ENCODE peak calls at places on chromosomes 4 and X, in eight cellular contexts. One of them, this sample, is unnamed.

GRCh38 chrX:109535578-109535977 is 1.1 kb upstream of the NXT2 start:
- DNase-seq in endodermal cell: no peak
- DNase-seq in GM23338: no peak
- DNase-seq in left ventricle myocardium inferior: no peak
- DNase-seq in choroid plexus epithelial cell: no peak
- DNase-seq in neural progenitor cell: no peak
- DNase-seq in AG09309: no peak
- DNase-seq in fibroblast of villous mesenchyme: no peak
- DNase-seq in this sample: no peak

GRCh38 chr4:186840771-186841301 is 117.2 kb upstream of the FAT1 start:
- DNase-seq in endodermal cell: no peak
- DNase-seq in GM23338: no peak
- DNase-seq in left ventricle myocardium inferior: no peak
- DNase-seq in choroid plexus epithelial cell: no peak
- DNase-seq in neural progenitor cell: no peak
- DNase-seq in AG09309: no peak
- DNase-seq in fibroblast of villous mesenchyme: no peak
- DNase-seq in this sample: no peak

GRCh38 chr4:148514041-148514440 is 71.8 kb upstream of the NR3C2 start:
- DNase-seq in endodermal cell: no peak
- DNase-seq in GM23338: no peak
- DNase-seq in left ventricle myocardium inferior: no peak
- DNase-seq in choroid plexus epithelial cell: no peak
- DNase-seq in neural progenitor cell: no peak
- DNase-seq in AG09309: no peak
- DNase-seq in fibroblast of villous mesenchyme: no peak
- DNase-seq in this sample: no peak

GRCh38 chr4:25654031-25654970 is 1.4 kb upstream of the SLC34A2 start:
- DNase-seq in endodermal cell: no peak
- DNase-seq in GM23338: peak
- DNase-seq in left ventricle myocardium inferior: no peak
- DNase-seq in choroid plexus epithelial cell: peak
- DNase-seq in neural progenitor cell: peak
- DNase-seq in AG09309: no peak
- DNase-seq in fibroblast of villous mesenchyme: no peak
- DNase-seq in this sample: no peak

GRCh38 chrX:153392642-153393321 is 8.4 kb downstream of the PNMA6E start:
- DNase-seq in endodermal cell: peak
- DNase-seq in GM23338: no peak
- DNase-seq in left ventricle myocardium inferior: no peak
- DNase-seq in choroid plexus epithelial cell: no peak
- DNase-seq in neural progenitor cell: no peak
- DNase-seq in AG09309: no peak
- DNase-seq in fibroblast of villous mesenchyme: no peak
- DNase-seq in this sample: no peak

GRCh38 chrX:9578083-9578779 is 113.4 kb downstream of the TBL1X start:
- DNase-seq in endodermal cell: no peak
- DNase-seq in GM23338: no peak
- DNase-seq in left ventricle myocardium inferior: no peak
- DNase-seq in choroid plexus epithelial cell: no peak
- DNase-seq in neural progenitor cell: no peak
- DNase-seq in AG09309: no peak
- DNase-seq in fibroblast of villous mesenchyme: peak
- DNase-seq in this sample: no peak

GRCh38 chr4:3749081-3749480 is 17.1 kb upstream of the ADRA2C start:
- DNase-seq in endodermal cell: no peak
- DNase-seq in GM23338: no peak
- DNase-seq in left ventricle myocardium inferior: no peak
- DNase-seq in choroid plexus epithelial cell: no peak
- DNase-seq in neural progenitor cell: no peak
- DNase-seq in AG09309: no peak
- DNase-seq in fibroblast of villous mesenchyme: no peak
- DNase-seq in this sample: no peak

GRCh38 chr4:118351851-118352827 is 664 bp downstream of the PRSS12 start:
- DNase-seq in endodermal cell: peak
- DNase-seq in GM23338: peak
- DNase-seq in left ventricle myocardium inferior: no peak
- DNase-seq in choroid plexus epithelial cell: peak
- DNase-seq in neural progenitor cell: peak
- DNase-seq in AG09309: no peak
- DNase-seq in fibroblast of villous mesenchyme: no peak
- DNase-seq in this sample: no peak

GRCh38 chr4:78560296-78560963 is 8.9 kb downstream of the ANXA3 start:
- DNase-seq in endodermal cell: no peak
- DNase-seq in GM23338: no peak
- DNase-seq in left ventricle myocardium inferior: no peak
- DNase-seq in choroid plexus epithelial cell: peak
- DNase-seq in neural progenitor cell: no peak
- DNase-seq in AG09309: no peak
- DNase-seq in fibroblast of villous mesenchyme: peak
- DNase-seq in this sample: peak

GRCh38 chrX:63747331-63747730 is 37.7 kb downstream of the ARHGEF9 start:
- DNase-seq in endodermal cell: no peak
- DNase-seq in GM23338: no peak
- DNase-seq in left ventricle myocardium inferior: no peak
- DNase-seq in choroid plexus epithelial cell: peak
- DNase-seq in neural progenitor cell: no peak
- DNase-seq in AG09309: peak
- DNase-seq in fibroblast of villous mesenchyme: peak
- DNase-seq in this sample: peak

GRCh38 chr4:80011636-80012236 is 61.3 kb downstream of the ANTXR2 start:
- DNase-seq in endodermal cell: no peak
- DNase-seq in GM23338: no peak
- DNase-seq in left ventricle myocardium inferior: no peak
- DNase-seq in choroid plexus epithelial cell: peak
- DNase-seq in neural progenitor cell: no peak
- DNase-seq in AG09309: peak
- DNase-seq in fibroblast of villous mesenchyme: peak
- DNase-seq in this sample: peak

GRCh38 chr4:155694100-155694785 is 27.6 kb downstream of the GUCY1A1 start:
- DNase-seq in endodermal cell: no peak
- DNase-seq in GM23338: no peak
- DNase-seq in left ventricle myocardium inferior: no peak
- DNase-seq in choroid plexus epithelial cell: no peak
- DNase-seq in neural progenitor cell: no peak
- DNase-seq in AG09309: no peak
- DNase-seq in fibroblast of villous mesenchyme: no peak
- DNase-seq in this sample: no peak

GRCh38 chr4:96809563-96809962 is 969.7 kb downstream of the PDHA2 start:
- DNase-seq in endodermal cell: no peak
- DNase-seq in GM23338: no peak
- DNase-seq in left ventricle myocardium inferior: no peak
- DNase-seq in choroid plexus epithelial cell: no peak
- DNase-seq in neural progenitor cell: no peak
- DNase-seq in AG09309: no peak
- DNase-seq in fibroblast of villous mesenchyme: no peak
- DNase-seq in this sample: no peak

GRCh38 chr4:5821665-5822358 is 71.1 kb downstream of the CRMP1 start:
- DNase-seq in endodermal cell: peak
- DNase-seq in GM23338: peak
- DNase-seq in left ventricle myocardium inferior: no peak
- DNase-seq in choroid plexus epithelial cell: no peak
- DNase-seq in neural progenitor cell: peak
- DNase-seq in AG09309: no peak
- DNase-seq in fibroblast of villous mesenchyme: no peak
- DNase-seq in this sample: no peak

GRCh38 chr4:123631699-123632098 is 235.1 kb downstream of the SPRY1 start:
- DNase-seq in endodermal cell: no peak
- DNase-seq in GM23338: no peak
- DNase-seq in left ventricle myocardium inferior: no peak
- DNase-seq in choroid plexus epithelial cell: no peak
- DNase-seq in neural progenitor cell: no peak
- DNase-seq in AG09309: no peak
- DNase-seq in fibroblast of villous mesenchyme: peak
- DNase-seq in this sample: peak

GRCh38 chr4:125520258-125520990 is 205.7 kb downstream of the FAT4 start:
- DNase-seq in endodermal cell: no peak
- DNase-seq in GM23338: no peak
- DNase-seq in left ventricle myocardium inferior: no peak
- DNase-seq in choroid plexus epithelial cell: peak
- DNase-seq in neural progenitor cell: no peak
- DNase-seq in AG09309: no peak
- DNase-seq in fibroblast of villous mesenchyme: peak
- DNase-seq in this sample: peak

DNA sequence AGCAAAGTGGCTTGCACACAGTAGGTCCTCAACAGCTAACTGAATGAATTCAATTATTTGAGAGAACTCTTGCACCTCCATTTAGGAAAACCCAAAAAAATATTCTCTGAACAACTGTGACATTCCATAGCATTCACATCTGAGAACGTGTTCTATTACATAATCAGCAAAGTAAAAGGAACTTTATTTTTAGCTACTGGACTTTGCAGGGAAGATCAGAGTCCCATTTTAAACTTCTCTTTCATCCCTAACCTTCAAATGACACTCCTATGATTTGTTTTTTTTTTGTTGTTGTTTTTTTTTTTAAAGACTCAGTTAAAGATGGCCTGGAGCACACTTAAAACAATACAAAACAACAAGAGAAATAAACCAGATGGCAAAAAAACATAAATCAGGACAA is 30.9 kb downstream of the RAI2 start:
- DNase-seq in endodermal cell: no peak
- DNase-seq in GM23338: no peak
- DNase-seq in left ventricle myocardium inferior: no peak
- DNase-seq in choroid plexus epithelial cell: no peak
- DNase-seq in neural progenitor cell: no peak
- DNase-seq in AG09309: no peak
- DNase-seq in fibroblast of villous mesenchyme: peak
- DNase-seq in this sample: no peak
- H3K4me3 ChIP-seq in endodermal cell: no peak
- H3K4me3 ChIP-seq in GM23338: no peak
- H3K4me3 ChIP-seq in left ventricle myocardium inferior: no peak
- H3K4me3 ChIP-seq in choroid plexus epithelial cell: no peak
- H3K4me3 ChIP-seq in neural progenitor cell: no peak
- H3K4me3 ChIP-seq in AG09309: no peak
- H3K4me3 ChIP-seq in fibroblast of villous mesenchyme: no peak
- H3K4me3 ChIP-seq in this sample: no peak

GRCh38 chr4:108129226-108129625 is 39.5 kb downstream of the LEF1 start:
- DNase-seq in endodermal cell: no peak
- DNase-seq in GM23338: no peak
- DNase-seq in left ventricle myocardium inferior: no peak
- DNase-seq in choroid plexus epithelial cell: no peak
- DNase-seq in neural progenitor cell: no peak
- DNase-seq in AG09309: no peak
- DNase-seq in fibroblast of villous mesenchyme: no peak
- DNase-seq in this sample: no peak

GRCh38 chr4:108126806-108127205 is 41.9 kb downstream of the LEF1 start:
- DNase-seq in endodermal cell: no peak
- DNase-seq in GM23338: no peak
- DNase-seq in left ventricle myocardium inferior: no peak
- DNase-seq in choroid plexus epithelial cell: no peak
- DNase-seq in neural progenitor cell: no peak
- DNase-seq in AG09309: no peak
- DNase-seq in fibroblast of villous mesenchyme: no peak
- DNase-seq in this sample: no peak

GRCh38 chr4:108135549-108136209 is 33.1 kb downstream of the LEF1 start:
- DNase-seq in endodermal cell: peak
- DNase-seq in GM23338: peak
- DNase-seq in left ventricle myocardium inferior: no peak
- DNase-seq in choroid plexus epithelial cell: no peak
- DNase-seq in neural progenitor cell: peak
- DNase-seq in AG09309: no peak
- DNase-seq in fibroblast of villous mesenchyme: no peak
- DNase-seq in this sample: no peak

DNA sequence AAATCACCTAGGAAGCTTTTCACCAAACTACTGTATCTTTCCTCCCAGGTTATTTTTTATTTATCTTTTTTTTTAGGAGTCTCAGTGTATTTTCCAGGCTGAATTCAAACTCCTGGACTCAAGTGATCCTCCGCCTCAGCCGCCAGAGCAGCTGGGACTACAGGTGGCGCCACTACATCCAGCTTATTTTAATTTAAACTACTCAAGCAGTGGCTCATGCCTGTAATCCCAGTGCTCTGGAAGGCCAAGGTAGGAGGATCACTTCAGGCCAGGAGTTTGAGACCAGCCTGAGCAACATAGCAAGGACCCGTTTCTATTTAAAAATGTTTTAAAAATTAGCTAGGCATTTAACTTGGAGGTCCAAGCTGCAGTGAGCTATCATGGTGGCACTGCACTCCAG is 37.8 kb downstream of the LEF1 start:
- DNase-seq in endodermal cell: peak
- DNase-seq in GM23338: peak
- DNase-seq in left ventricle myocardium inferior: no peak
- DNase-seq in choroid plexus epithelial cell: peak
- DNase-seq in neural progenitor cell: no peak
- DNase-seq in AG09309: no peak
- DNase-seq in fibroblast of villous mesenchyme: no peak
- DNase-seq in this sample: no peak
- TF ChIP-seq CTCF in endodermal cell: peak
- TF ChIP-seq CTCF in GM23338: peak
- TF ChIP-seq CTCF in left ventricle myocardium inferior: no peak
- TF ChIP-seq CTCF in choroid plexus epithelial cell: peak
- TF ChIP-seq CTCF in neural progenitor cell: peak
- TF ChIP-seq CTCF in AG09309: peak
- TF ChIP-seq CTCF in fibroblast of villous mesenchyme: peak
- TF ChIP-seq CTCF in this sample: no peak

DNA sequence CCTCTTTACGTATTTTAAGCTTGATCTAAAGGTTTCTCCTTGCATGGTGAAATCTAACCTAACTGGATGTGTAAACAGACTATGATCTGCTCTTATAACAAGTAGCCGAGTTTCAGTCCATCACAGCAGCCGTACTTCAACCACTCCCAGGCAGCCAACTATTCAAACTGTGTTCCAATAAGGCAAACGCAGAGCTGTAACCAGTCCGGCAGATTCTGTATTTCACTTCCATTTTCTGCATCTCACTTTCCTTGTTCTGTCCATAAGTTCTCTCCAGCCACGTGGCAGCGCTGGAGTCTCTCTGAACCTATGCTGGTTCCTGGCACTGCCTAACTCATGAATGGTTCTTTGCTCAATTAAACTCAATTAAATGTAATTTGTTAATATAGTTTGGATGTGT is 132.6 kb downstream of the FHDC1 start:
- DNase-seq in endodermal cell: no peak
- DNase-seq in GM23338: no peak
- DNase-seq in left ventricle myocardium inferior: no peak
- DNase-seq in choroid plexus epithelial cell: no peak
- DNase-seq in neural progenitor cell: no peak
- DNase-seq in AG09309: no peak
- DNase-seq in fibroblast of villous mesenchyme: no peak
- DNase-seq in this sample: no peak
- H3K4me3 ChIP-seq in endodermal cell: no peak
- H3K4me3 ChIP-seq in GM23338: no peak
- H3K4me3 ChIP-seq in left ventricle myocardium inferior: no peak
- H3K4me3 ChIP-seq in choroid plexus epithelial cell: no peak
- H3K4me3 ChIP-seq in neural progenitor cell: no peak
- H3K4me3 ChIP-seq in AG09309: no peak
- H3K4me3 ChIP-seq in fibroblast of villous mesenchyme: no peak
- H3K4me3 ChIP-seq in this sample: no peak

DNA sequence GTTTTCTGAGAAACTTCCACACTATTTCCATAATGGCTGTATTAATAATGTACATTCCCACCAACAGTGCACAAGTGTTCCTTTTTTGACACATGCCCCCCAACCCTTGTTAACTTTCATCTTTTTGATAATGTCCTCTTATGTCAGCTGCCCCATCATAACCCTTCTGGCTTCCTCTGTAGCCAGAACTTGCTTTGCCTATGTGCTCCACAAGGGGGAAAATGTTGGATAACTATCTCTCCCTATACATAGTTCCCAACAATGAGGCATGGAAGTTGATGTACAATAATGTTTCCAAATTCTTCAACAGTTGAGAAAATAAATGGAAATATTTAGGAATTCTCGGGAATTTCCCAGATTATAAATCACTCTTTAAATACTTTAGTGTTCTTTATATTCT is 142.9 kb downstream of the ASB9 start:
- DNase-seq in endodermal cell: no peak
- DNase-seq in GM23338: no peak
- DNase-seq in left ventricle myocardium inferior: no peak
- DNase-seq in choroid plexus epithelial cell: no peak
- DNase-seq in neural progenitor cell: no peak
- DNase-seq in AG09309: no peak
- DNase-seq in fibroblast of villous mesenchyme: no peak
- DNase-seq in this sample: no peak
- TF ChIP-seq CTCF in endodermal cell: peak
- TF ChIP-seq CTCF in GM23338: no peak
- TF ChIP-seq CTCF in left ventricle myocardium inferior: no peak
- TF ChIP-seq CTCF in choroid plexus epithelial cell: peak
- TF ChIP-seq CTCF in neural progenitor cell: peak
- TF ChIP-seq CTCF in AG09309: peak
- TF ChIP-seq CTCF in fibroblast of villous mesenchyme: peak
- TF ChIP-seq CTCF in this sample: no peak

This sample was measured in AG10803.